ENCODE peak calls at places on chromosomes 4 and X, in seven cellular contexts. H, P, J, X, C, L and R are unnamed samples.

GRCh38 chr4:158865520-158866177 is 96.8 kb downstream of the FNIP2 start:
- DNase-seq in H (no peak), P (no peak), J (no peak), X (no peak), C (no peak), L (no peak), R (no peak)

GRCh38 chrX:36583674-36584073 is 424.5 kb upstream of the FAM47C start:
- DNase-seq in H (no peak), P (no peak), J (no peak), X (no peak), C (no peak), L (no peak), R (no peak)

GRCh38 chr4:159248383-159249178 is 145.7 kb downstream of the RAPGEF2 start:
- DNase-seq in H (no peak), P (no peak), J (peak; percentile 56), X (no peak), C (no peak), L (no peak), R (no peak)

GRCh38 chrX:100829730-100830129 is 9.5 kb downstream of the CSTF2 start:
- DNase-seq in H (no peak), P (no peak), J (peak; percentile 8), X (no peak), C (no peak), L (no peak), R (no peak)

GRCh38 chr4:53132117-53132889 is 233.6 kb downstream of the SCFD2 start:
- DNase-seq in H (no peak), P (no peak), J (no peak), X (no peak), C (no peak), L (no peak), R (no peak)

GRCh38 chr4:105624530-105624929 is 72.1 kb downstream of the ARHGEF38 start:
- DNase-seq in H (peak; percentile 45), P (peak; percentile 27), J (peak; percentile 81), X (no peak), C (no peak), L (no peak), R (no peak)

GRCh38 chrX:11172413-11172812 is 61.3 kb downstream of the HCCS start:
- DNase-seq in H (no peak), P (no peak), J (no peak), X (no peak), C (no peak), L (no peak), R (no peak)

GRCh38 chr4:8871417-8872401 is at the start of gene HMX1:
- DNase-seq in H (no peak), P (no peak), J (no peak), X (no peak), C (no peak), L (no peak), R (no peak)

GRCh38 chr4:20422398-20422797 is 170.7 kb downstream of the SLIT2 start:
- DNase-seq in H (peak; percentile 36), P (peak; percentile 56), J (peak; percentile 14), X (peak; percentile 47), C (peak; percentile 42), L (peak; percentile 67), R (peak; percentile 4)

GRCh38 chr4:60962286-60962685 is 237.8 kb upstream of the ADGRL3 start:
- DNase-seq in H (no peak), P (no peak), J (no peak), X (no peak), C (no peak), L (no peak), R (no peak)

GRCh38 chr4:106421441-106422296 is 53.1 kb upstream of the GIMD1 start:
- DNase-seq in H (no peak), P (no peak), J (peak; percentile 50), X (no peak), C (no peak), L (no peak), R (no peak)

GRCh38 chrX:2500681-2501151 is at the start of the genes DHRSX and ZBED1:
- DNase-seq in H (no peak), P (peak; percentile 43), J (no peak), X (peak; percentile 70), C (peak; percentile 83), L (no peak), R (peak; percentile 41)

GRCh38 chr4:133856736-133857355 is 344.7 kb downstream of the PABPC4L start:
- DNase-seq in H (no peak), P (no peak), J (peak; percentile 16), X (no peak), C (no peak), L (no peak), R (no peak)

GRCh38 chrX:5876984-5877655 is 351.5 kb downstream of the NLGN4X start:
- DNase-seq in H (peak; percentile 17), P (no peak), J (no peak), X (no peak), C (no peak), L (no peak), R (no peak)

GRCh38 chr4:81031389-81032173 is 1.1 kb downstream of the BMP3 start:
- DNase-seq in H (no peak), P (peak; percentile 32), J (no peak), X (no peak), C (no peak), L (no peak), R (no peak)

GRCh38 chr4:53929955-53930798 is 134.2 kb downstream of the CHIC2 start:
- DNase-seq in H (peak; percentile 76), P (peak; percentile 71), J (peak; percentile 86), X (peak; percentile 59), C (peak; percentile 41), L (peak; percentile 82), R (peak; percentile 16)

GRCh38 chr4:175470141-175470540 is 341.9 kb downstream of the GPM6A start:
- DNase-seq in H (no peak), P (no peak), J (peak; percentile 64), X (no peak), C (no peak), L (no peak), R (no peak)

GRCh38 chr4:5921074-5921473 is 28.2 kb upstream of the CRMP1 start:
- DNase-seq in H (no peak), P (no peak), J (no peak), X (no peak), C (no peak), L (no peak), R (no peak)

GRCh38 chr4:24927039-24927438 is 14.2 kb upstream of the CCDC149 start:
- DNase-seq in H (no peak), P (no peak), J (no peak), X (no peak), C (no peak), L (no peak), R (no peak)

GRCh38 chrX:48497871-48498270 is 10.9 kb upstream of the PORCN start:
- DNase-seq in H (no peak), P (no peak), J (no peak), X (no peak), C (no peak), L (no peak), R (no peak)

DNA sequence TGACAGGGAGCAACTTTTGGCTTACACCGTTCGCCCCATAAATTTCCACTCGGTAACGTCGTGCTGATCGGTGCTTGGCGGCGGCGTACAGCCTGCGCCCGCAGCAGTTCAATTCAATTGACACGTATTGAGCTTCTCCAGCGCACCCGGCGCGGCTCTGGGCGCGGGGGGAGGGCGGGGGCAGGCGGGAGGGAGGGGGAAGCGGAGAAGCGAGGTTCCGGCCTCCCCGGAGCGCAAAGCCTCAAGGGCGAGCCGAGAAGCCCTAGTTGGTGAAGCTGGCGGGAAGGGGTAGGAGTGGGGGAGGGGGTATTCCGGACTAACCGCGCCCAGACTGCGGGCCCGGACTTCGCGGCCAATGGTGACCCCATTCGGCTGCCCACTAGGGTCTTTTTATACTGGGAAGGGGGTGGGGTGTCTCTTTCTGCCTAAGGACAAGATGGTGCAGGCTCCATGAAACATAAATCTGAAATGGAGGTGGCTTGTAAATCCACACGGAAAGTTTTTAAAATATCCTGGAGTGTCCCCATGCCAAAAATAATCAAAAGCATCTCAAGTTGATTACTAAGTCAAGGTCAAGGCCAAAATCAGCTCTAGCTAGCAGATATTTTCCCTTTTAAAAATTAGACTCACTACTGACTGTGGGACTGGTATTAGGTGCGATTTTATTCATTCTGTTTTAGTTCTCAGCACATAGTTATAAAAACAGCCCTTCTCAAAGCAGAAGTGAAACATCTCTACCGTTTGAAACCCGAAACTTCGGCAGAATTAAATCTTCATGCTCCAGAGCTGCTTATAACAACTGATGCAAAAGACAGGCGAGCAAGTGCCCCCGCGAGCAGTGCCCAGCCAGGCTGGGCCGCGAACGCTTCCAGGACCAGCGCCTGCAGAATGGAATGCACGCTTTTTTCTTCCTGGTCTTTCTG is 1.5 kb upstream of the BCOR start:
- DNase-seq in H (peak; percentile 62), P (peak; percentile 57), J (no peak), X (peak; percentile 73), C (peak; percentile 33), L (peak; percentile 81), R (peak; percentile 36)
- H3K4me1 ChIP-seq in H (peaks cover 21% of the 10 kb centered on the region), P (no peaks in the 10 kb centered on the region), J (peaks cover 12% of the 10 kb centered on the region), X (peaks cover 28% of the 10 kb centered on the region), C (peaks cover 41% of the 10 kb centered on the region), L (no peaks in the 10 kb centered on the region), R (peaks cover 9% of the 10 kb centered on the region)

DNA sequence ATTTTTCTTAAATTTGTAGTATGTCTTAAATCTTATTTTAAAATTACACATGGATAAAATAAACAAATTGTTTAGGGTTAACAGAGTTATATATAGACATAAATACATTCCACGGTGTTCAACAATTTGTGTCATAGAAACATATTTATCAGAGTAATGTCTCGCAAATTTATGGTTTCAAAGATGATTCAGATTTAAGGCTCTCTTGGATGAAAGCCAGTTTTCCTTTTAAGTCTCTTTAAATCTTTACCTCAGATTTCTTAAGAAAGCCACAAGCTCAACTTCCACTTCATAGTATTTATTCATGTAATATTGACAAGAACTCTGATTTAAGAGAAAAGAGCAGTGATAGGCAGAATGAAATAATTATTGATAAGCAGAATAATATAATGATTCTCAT is 1254.8 kb upstream of the ADGRL3 start:
- DNase-seq in H (no peak), P (no peak), J (no peak), X (no peak), C (no peak), L (no peak), R (no peak)
- H3K9me3 ChIP-seq in H (no peaks in the 10 kb centered on the region), P (no peaks in the 10 kb centered on the region), J (peaks cover 3% of the 10 kb centered on the region), X (peaks cover 3% of the 10 kb centered on the region), C (no peaks in the 10 kb centered on the region), L (peaks cover 7% of the 10 kb centered on the region), R (no peaks in the 10 kb centered on the region)

DNA sequence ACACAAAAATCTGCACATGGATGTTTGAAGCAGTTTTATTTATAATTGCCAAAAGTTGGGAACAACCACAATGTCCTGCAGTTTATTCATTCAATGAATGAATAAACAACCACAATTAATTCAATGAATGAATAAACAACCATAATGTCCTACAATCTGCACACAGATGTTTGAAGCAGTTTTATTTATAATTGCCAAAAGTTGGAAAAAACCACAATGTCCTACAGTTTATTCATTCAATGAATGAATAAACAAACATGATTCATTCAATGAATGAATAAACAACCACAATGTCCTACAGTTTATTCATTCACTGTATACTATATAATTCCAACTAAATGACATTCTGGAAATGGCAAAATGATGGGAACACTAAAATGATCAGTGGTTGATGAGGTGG is 117.8 kb upstream of the PCDH18 start:
- DNase-seq in H (no peak), P (no peak), J (no peak), X (no peak), C (no peak), L (no peak), R (no peak)
- H3K4me1 ChIP-seq in H (no peaks in the 10 kb centered on the region), P (no peaks in the 10 kb centered on the region), J (peaks cover 5% of the 10 kb centered on the region), X (no peaks in the 10 kb centered on the region), C (no peaks in the 10 kb centered on the region), L (no peaks in the 10 kb centered on the region), R (no peaks in the 10 kb centered on the region)

DNA sequence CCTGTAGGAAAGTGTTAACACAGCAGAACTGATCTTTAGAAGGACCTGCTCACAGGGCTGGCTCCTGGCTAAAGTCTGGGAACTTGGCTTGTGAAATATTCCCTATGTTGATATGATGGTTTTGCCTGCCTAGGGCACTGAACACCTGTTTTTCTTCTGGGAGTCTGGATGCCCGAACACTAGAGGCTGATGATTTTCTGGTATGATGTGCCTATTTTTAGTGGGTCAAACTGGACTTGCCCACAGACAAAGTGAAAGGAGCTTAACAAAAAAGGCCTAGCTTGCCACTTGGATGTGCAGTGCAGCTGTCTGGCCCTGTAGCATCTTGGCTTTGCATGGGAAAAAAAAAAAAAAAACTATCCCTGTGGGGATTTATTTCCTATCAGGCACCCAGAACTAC is 39.1 kb downstream of the ZNF674 start:
- DNase-seq in H (no peak), P (no peak), J (no peak), X (no peak), C (no peak), L (no peak), R (no peak)
- H3K9me3 ChIP-seq in H (no peaks in the 10 kb centered on the region), P (no peaks in the 10 kb centered on the region), J (peaks cover 6% of the 10 kb centered on the region), X (no peaks in the 10 kb centered on the region), C (no peaks in the 10 kb centered on the region), L (no peaks in the 10 kb centered on the region), R (peaks cover 26% of the 10 kb centered on the region)